ENCODE peak calls at places on chromosomes 11 and 22, in eight cellular contexts. U is B cell; Q is NCI-H187; G is effector CD4-positive, alpha-beta T cell; I is GM23248; V is stimulated activated CD8-positive, alpha-beta memory T cell treated with anti-CD3 and anti-CD28 coated beads, Interleukin-7, amount 100 ng/mL, for 4 hours; F is sigmoid colon; T is AG10803. W is an unnamed sample.

GRCh38 chr22:27507066-27507715 is 294.4 kb downstream of the MN1 start:
- DNase-seq in U (no peak), Q (no peak), G (no peak), I (peak), V (no peak), F (no peak), T (peak), W (no peak)

GRCh38 chr11:110087820-110088534 is 5.2 kb upstream of the ZC3H12C start:
- DNase-seq in U (no peak), Q (no peak), G (no peak), I (peak), V (no peak), F (no peak), T (peak), W (no peak)

GRCh38 chr11:16558499-16558898 is 179.9 kb upstream of the C11orf58 start:
- DNase-seq in U (no peak), Q (no peak), G (no peak), I (no peak), V (no peak), F (no peak), T (no peak), W (no peak)

GRCh38 chr22:25014896-25015755 is 62.6 kb downstream of the KIAA1671 start:
- DNase-seq in U (no peak), Q (no peak), G (no peak), I (no peak), V (no peak), F (no peak), T (no peak), W (no peak)

GRCh38 chr22:49368976-49369725 is 458.5 kb downstream of the BRD1 start:
- DNase-seq in U (no peak), Q (no peak), G (no peak), I (no peak), V (no peak), F (peak), T (no peak), W (no peak)

GRCh38 chr11:59283825-59284772 is 71.4 kb upstream of the MPEG1 start:
- DNase-seq in U (peak), Q (no peak), G (peak), I (peak), V (peak), F (no peak), T (peak), W (peak)

GRCh38 chr22:30460147-30460546 is 11.7 kb downstream of the SEC14L3 start:
- DNase-seq in U (no peak), Q (no peak), G (no peak), I (no peak), V (no peak), F (no peak), T (no peak), W (no peak)

GRCh38 chr22:19607198-19608113 is 83.2 kb upstream of the CLDN5 start:
- DNase-seq in U (no peak), Q (peak), G (peak), I (no peak), V (no peak), F (no peak), T (no peak), W (no peak)

GRCh38 chr11:124801014-124801413 is 808 bp upstream of the MSANTD2 start:
- DNase-seq in U (no peak), Q (no peak), G (no peak), I (peak), V (no peak), F (no peak), T (peak), W (no peak)

GRCh38 chr11:10322830-10323792 is 18.2 kb downstream of the ADM start:
- DNase-seq in U (peak), Q (no peak), G (no peak), I (peak), V (peak), F (peak), T (peak), W (peak)

GRCh38 chr22:35352214-35353111 is 28.4 kb upstream of the HMOX1 start:
- DNase-seq in U (peak), Q (no peak), G (no peak), I (peak), V (peak), F (peak), T (peak), W (peak)

GRCh38 chr11:65569164-65569972 is 909 bp upstream of the ZNRD2 start:
- DNase-seq in U (no peak), Q (no peak), G (no peak), I (peak), V (no peak), F (no peak), T (peak), W (no peak)

GRCh38 chr22:38201718-38202436 is at the start of gene MAFF:
- DNase-seq in U (peak), Q (peak), G (peak), I (peak), V (peak), F (peak), T (peak), W (peak)

GRCh38 chr11:112962854-112963367 is 1.7 kb downstream of the NCAM1 start:
- DNase-seq in U (no peak), Q (peak), G (no peak), I (peak), V (no peak), F (peak), T (peak), W (no peak)

GRCh38 chr11:48538991-48539390 is 50.4 kb downstream of the OR4A47 start:
- DNase-seq in U (no peak), Q (no peak), G (no peak), I (no peak), V (no peak), F (no peak), T (no peak), W (no peak)

GRCh38 chr11:35412285-35412684 is 7.1 kb downstream of the SLC1A2 start:
- DNase-seq in U (no peak), Q (no peak), G (no peak), I (peak), V (no peak), F (no peak), T (peak), W (no peak)